ENCODE peak calls at places on chromosomes 3 and 15, in six cellular contexts. A is K562, L is GM12892, F is transverse colon, J is breast epithelium, I is IMR-90. T is an unnamed sample.
A peak's percentile ranks its signal among the peaks of the same experiment; 100 is the strongest.

GRCh38 chr15:25727867-25728600 is 135.1 kb downstream of the ATP10A start:
- DNase-seq in I (no peak), A (no peak), F (no peak), L (no peak), J (peak; percentile 4), T (no peak)

GRCh38 chr15:31887246-31887645 is 143.1 kb upstream of the CHRNA7 start:
- DNase-seq in I (no peak), A (no peak), L (no peak), J (no peak), F (no peak), T (no peak)

GRCh38 chr3:72997421-72997961 is 880 bp downstream of the PPP4R2 start:
- DNase-seq in J (no peak), A (peak; percentile 67), I (peak; percentile 64), L (no peak), F (peak; percentile 18), T (no peak)

GRCh38 chr3:124587053-124587408 is 143.2 kb upstream of the UMPS start:
- DNase-seq in F (no peak), I (no peak), A (peak; percentile 72), J (no peak), L (no peak), T (no peak)

GRCh38 chr3:14935577-14936345 is 11.6 kb upstream of the NR2C2 start:
- DNase-seq in A (no peak), L (no peak), I (no peak), F (peak; percentile 26), J (no peak), T (no peak)

GRCh38 chr3:150177673-150178378 is 207.1 kb upstream of the PFN2 start:
- DNase-seq in L (no peak), F (no peak), I (peak; percentile 84), J (no peak), A (no peak), T (peak; percentile 26)

GRCh38 chr3:127428344-127429001 is 140.6 kb upstream of the PRR20G start:
- DNase-seq in L (no peak), F (no peak), I (no peak), A (no peak), J (no peak), T (no peak)

GRCh38 chr3:79052054-79052681 is 715.6 kb downstream of the ROBO1 start:
- DNase-seq in L (no peak), I (no peak), J (no peak), A (peak; percentile 4), F (no peak), T (no peak)

GRCh38 chr15:73564255-73564654 is 68.9 kb downstream of the NPTN start:
- DNase-seq in A (peak; percentile 69), J (peak; percentile 33), I (peak; percentile 47), F (no peak), L (no peak), T (peak; percentile 16)

GRCh38 chr3:94146455-94146854 is 83.6 kb downstream of the NSUN3 start:
- DNase-seq in F (no peak), L (no peak), I (no peak), J (no peak), A (no peak), T (no peak)

GRCh38 chr15:73265536-73266153 is 103.1 kb downstream of the HCN4 start:
- DNase-seq in I (peak; percentile 43), F (peak; percentile 11), L (no peak), J (no peak), A (peak; percentile 64), T (peak; percentile 19)

GRCh38 chr3:134373942-134374790 is at the start of gene AMOTL2:
- DNase-seq in A (peak; percentile 31), I (peak; percentile 97), F (peak; percentile 83), L (peak; percentile 56), J (peak; percentile 92), T (peak; percentile 91)
- TF ChIP-seq POLR2A in A (no peak), I (peak; percentile 99), F (peak; percentile 91), L (no peak), J (peak; percentile 88), T (peak; percentile 94)

GRCh38 chr3:129608087-129608935 is 1.8 kb upstream of the PLXND1 start:
- DNase-seq in J (no peak), L (no peak), F (no peak), A (peak; percentile 72), I (peak; percentile 69), T (no peak)

GRCh38 chr3:129604942-129605592 is 1.4 kb downstream of the PLXND1 start:
- DNase-seq in F (no peak), L (no peak), A (no peak), J (no peak), I (no peak), T (no peak)

GRCh38 chr3:129605593-129606521 is 619 bp downstream of the PLXND1 start:
- DNase-seq in I (peak; percentile 51), A (peak; percentile 64), L (no peak), F (no peak), J (no peak), T (peak; percentile 85)

GRCh38 chr3:129607391-129608068 is 1.1 kb upstream of the PLXND1 start:
- DNase-seq in A (no peak), J (no peak), I (no peak), F (no peak), L (no peak), T (no peak)

DNA sequence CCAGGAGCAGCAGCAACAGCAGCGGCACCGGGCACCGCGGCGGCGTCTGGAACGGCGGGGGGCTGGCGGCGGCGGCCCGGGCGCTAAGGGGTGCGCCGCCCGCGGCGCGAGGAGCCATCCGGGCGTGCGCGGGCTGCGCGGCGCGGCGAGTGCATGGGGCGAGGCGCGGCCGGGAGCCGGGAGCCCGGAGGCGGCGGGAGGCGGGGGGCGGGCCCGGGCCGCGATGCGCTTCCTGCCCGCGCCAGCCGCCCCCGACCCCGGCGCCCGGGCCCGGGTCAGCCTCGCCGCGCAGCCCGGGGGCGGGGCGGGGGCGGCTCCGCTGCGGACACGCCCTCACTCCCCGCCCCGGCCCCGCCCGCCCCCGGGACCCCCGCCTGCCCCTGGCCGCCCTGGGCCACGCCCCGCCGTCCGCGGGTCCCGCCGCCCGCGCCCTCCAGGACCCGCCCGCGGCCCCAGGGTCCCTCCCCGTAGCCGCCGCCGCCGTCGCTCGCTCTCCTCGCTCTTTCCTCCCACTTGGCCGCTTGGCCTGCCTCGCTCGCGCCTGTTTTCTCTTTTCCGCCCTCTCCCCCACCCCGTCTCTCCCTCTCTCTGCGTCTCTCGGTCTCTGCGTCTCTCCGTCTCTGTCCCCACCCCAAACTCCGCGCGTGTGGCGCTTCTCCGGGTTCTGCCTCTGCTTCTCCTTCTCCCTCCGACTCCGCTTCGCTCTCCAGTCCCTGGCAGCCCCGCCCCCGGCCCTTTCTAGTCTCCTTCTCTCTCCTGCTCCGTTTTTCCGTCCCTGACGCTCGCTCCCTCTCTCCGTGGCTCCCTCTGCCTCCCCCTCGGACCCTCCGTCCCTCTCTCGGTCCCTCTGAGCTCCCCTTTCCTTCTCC is at the start of gene PLXND1:
- DNase-seq in J (peak; percentile 42), F (peak; percentile 59), I (peak; percentile 39), A (peak; percentile 73), L (peak; percentile 73), T (peak; percentile 87)
- TF ChIP-seq POLR2A in J (no peak), F (peak; percentile 62), I (no peak), A (peak; percentile 71), L (no peak), T (peak; percentile 63)

GRCh38 chr15:67256051-67256450 is 1.5 kb downstream of the IQCH start:
- DNase-seq in A (peak; percentile 11), L (no peak), I (no peak), F (no peak), J (no peak), T (no peak)

GRCh38 chr15:67253517-67254237 is 784 bp downstream of the AAGAB start:
- DNase-seq in J (no peak), L (no peak), A (peak; percentile 10), I (peak; percentile 31), F (no peak), T (no peak)

GRCh38 chr15:67253103-67253502 is 1.4 kb downstream of the AAGAB start:
- DNase-seq in A (no peak), I (no peak), L (no peak), F (peak; percentile 17), J (no peak), T (no peak)

GRCh38 chr15:67251318-67251717 is 3.1 kb downstream of the AAGAB start:
- DNase-seq in A (no peak), J (no peak), F (no peak), L (no peak), I (no peak), T (no peak)

DNA sequence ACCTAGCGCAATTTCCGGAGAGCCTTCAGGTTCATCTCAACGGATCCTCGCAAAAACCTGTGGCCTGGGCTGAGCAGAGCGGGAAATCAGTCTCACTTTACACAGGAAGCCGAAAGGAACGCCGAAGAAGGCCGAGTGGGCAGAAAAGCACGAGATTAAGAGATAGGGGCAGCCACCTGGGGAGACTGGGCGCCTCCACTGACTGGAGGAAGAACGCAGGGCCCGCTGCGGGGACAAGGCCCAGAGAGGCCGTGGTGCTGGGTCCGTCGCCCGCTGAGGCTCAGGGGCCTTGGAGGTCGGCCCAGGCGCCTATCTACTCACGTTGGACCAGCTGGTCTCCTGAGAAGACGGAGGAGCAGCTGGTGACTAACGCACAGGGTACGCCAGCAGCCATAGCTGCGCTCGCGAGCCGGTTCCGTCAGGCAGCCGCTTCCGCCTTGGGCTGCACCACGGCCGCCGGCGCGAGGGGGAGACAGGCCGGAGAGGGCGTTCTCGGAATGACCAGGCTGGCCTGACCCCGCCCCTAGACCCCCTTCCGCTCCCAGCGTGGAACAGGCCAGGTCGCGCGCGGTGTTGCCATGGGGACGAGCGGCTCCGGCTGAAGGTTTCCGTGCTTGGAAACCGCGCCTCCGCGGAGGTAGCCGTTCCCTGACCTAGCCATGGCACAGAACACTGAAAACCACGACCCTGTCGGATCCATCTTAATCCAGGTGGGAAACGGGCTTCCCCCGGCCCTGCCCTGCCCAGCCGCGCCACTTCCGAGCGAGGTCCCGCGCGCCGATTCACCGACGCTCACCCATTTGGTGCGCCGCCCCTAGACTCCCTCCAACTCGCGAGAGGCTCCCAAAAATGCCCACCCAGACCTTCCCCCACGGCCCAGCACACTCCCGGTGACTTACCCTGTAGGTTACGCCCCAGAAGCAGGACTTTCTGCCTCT is at the start of the genes AAGAB and IQCH:
- DNase-seq in F (peak; percentile 99), L (peak; percentile 97), J (peak; percentile 96), A (peak; percentile 97), I (peak; percentile 98), T (peak; percentile 81)
- TF ChIP-seq POLR2A in F (peak; percentile 88), L (peak; percentile 96), J (peak; percentile 35), A (peak; percentile 97), I (peak; percentile 93), T (peak; percentile 90)

GRCh38 chr3:42276419-42277132 is 10.6 kb upstream of the CCK start:
- DNase-seq in J (no peak), A (no peak), L (no peak), I (no peak), F (no peak), T (no peak)

GRCh38 chr3:42275217-42275616 is 9.2 kb upstream of the CCK start:
- DNase-seq in L (no peak), J (no peak), F (no peak), A (no peak), I (no peak), T (no peak)

GRCh38 chr3:42271786-42272185 is 5.8 kb upstream of the CCK start:
- DNase-seq in F (no peak), I (no peak), A (no peak), J (no peak), L (no peak), T (no peak)

GRCh38 chr3:42273351-42273750 is 7.4 kb upstream of the CCK start:
- DNase-seq in F (no peak), L (no peak), A (no peak), I (no peak), J (no peak), T (no peak)

DNA sequence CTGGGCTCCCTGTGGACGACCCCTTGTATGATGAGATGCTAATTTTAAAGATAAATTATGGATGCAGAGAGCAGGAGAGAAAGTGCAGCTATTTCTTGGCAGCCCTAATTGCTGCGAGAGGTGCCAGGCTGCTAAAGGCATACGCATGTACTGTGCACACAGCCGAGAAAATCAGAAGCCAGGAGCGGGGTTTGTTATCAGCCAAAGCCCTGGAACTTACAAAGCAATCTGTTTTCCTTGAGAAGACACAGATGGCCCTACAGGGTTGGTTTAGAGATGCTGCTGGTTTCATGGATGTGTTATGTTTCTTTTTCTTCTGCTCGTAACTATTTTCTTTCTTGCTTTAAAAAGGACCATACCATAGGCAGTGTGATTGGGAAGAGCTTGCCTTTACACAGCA is 11.7 kb upstream of the CCK start:
- DNase-seq in A (no peak), I (no peak), J (no peak), L (no peak), F (no peak), T (no peak)
- TF ChIP-seq POLR2A in A (no peak), I (no peak), J (no peak), L (no peak), F (no peak), T (no peak)

T was measured in H54.